ENCODE peak calls at places on chromosome 13, in five cellular contexts. V is testis, F is tibial nerve, W is A549, A is Peyer's patch. S is an unnamed sample.

GRCh38 chr13:49584771-49585182 is 581 bp downstream of the RCBTB1 start:
- DNase-seq in V (no peak), F (no peak), W (no peak), A (no peak), S (peak)

GRCh38 chr13:45015300-45015699 is 26.0 kb downstream of the GPALPP1 start:
- DNase-seq in V (no peak), F (no peak), W (no peak), A (no peak), S (no peak)

GRCh38 chr13:97434417-97435296 is 688 bp downstream of the RAP2A start:
- DNase-seq in V (peak), F (peak), W (no peak), A (peak), S (peak)

GRCh38 chr13:103839460-103839859 is 773.2 kb upstream of the SLC10A2 start:
- DNase-seq in V (no peak), F (no peak), W (no peak), A (no peak), S (no peak)

GRCh38 chr13:90027409-90027808 is 1320.1 kb upstream of the MIR17HG start:
- DNase-seq in V (no peak), F (no peak), W (no peak), A (no peak), S (no peak)

GRCh38 chr13:37923236-37923635 is 53.7 kb upstream of the TRPC4 start:
- DNase-seq in V (no peak), F (no peak), W (no peak), A (no peak), S (no peak)

GRCh38 chr13:48637601-48638000 is 16.1 kb upstream of the CYSLTR2 start:
- DNase-seq in V (no peak), F (no peak), W (no peak), A (no peak), S (no peak)

GRCh38 chr13:31067416-31068118 is 94.1 kb downstream of the HSPH1 start:
- DNase-seq in V (no peak), F (no peak), W (peak), A (no peak), S (no peak)

GRCh38 chr13:40974460-40975407 is 44.4 kb downstream of the ELF1 start:
- DNase-seq in V (peak), F (no peak), W (peak), A (no peak), S (peak)

GRCh38 chr13:34246511-34246910 is 428.6 kb downstream of the RFC3 start:
- DNase-seq in V (no peak), F (no peak), W (no peak), A (no peak), S (peak)

GRCh38 chr13:25898991-25899390 is 152.8 kb downstream of the SHISA2 start:
- DNase-seq in V (no peak), F (no peak), W (no peak), A (no peak), S (no peak)

GRCh38 chr13:47413112-47413511 is 516.3 kb upstream of the HTR2A start:
- DNase-seq in V (no peak), F (no peak), W (no peak), A (no peak), S (no peak)

GRCh38 chr13:93230466-93230865 is 3.9 kb downstream of the GPC6 start:
- DNase-seq in V (no peak), F (no peak), W (no peak), A (no peak), S (no peak)

GRCh38 chr13:99376924-99377323 is 69.7 kb upstream of the GPR183 start:
- DNase-seq in V (no peak), F (no peak), W (no peak), A (no peak), S (no peak)

GRCh38 chr13:109568273-109568900 is 218.0 kb downstream of the IRS2 start:
- DNase-seq in V (no peak), F (no peak), W (no peak), A (no peak), S (no peak)

GRCh38 chr13:98411617-98412310 is 165.1 kb downstream of the STK24 start:
- DNase-seq in V (peak), F (peak), W (no peak), A (no peak), S (peak)

GRCh38 chr13:24777171-24777570 is 13.2 kb downstream of the RNF17 start:
- DNase-seq in V (no peak), F (no peak), W (no peak), A (no peak), S (no peak)

GRCh38 chr13:40403509-40404241 is 262.8 kb downstream of the FOXO1 start:
- DNase-seq in V (no peak), F (no peak), W (no peak), A (no peak), S (peak)

GRCh38 chr13:112651750-112652511 is 37.9 kb upstream of the ATP11A start:
- DNase-seq in V (no peak), F (no peak), W (no peak), A (no peak), S (no peak)

GRCh38 chr13:99982021-99982740 is 597 bp downstream of the ZIC2 start:
- DNase-seq in V (no peak), F (no peak), W (no peak), A (peak), S (peak)

GRCh38 chr13:98761126-98761978 is 8.9 kb upstream of the SLC15A1 start:
- DNase-seq in V (no peak), F (no peak), W (no peak), A (no peak), S (peak)

GRCh38 chr13:111152836-111153235 is 37.7 kb downstream of the ARHGEF7 start:
- DNase-seq in V (peak), F (no peak), W (peak), A (no peak), S (peak)

GRCh38 chr13:85512421-85512820 is 286.8 kb downstream of the SLITRK6 start:
- DNase-seq in V (no peak), F (no peak), W (no peak), A (no peak), S (no peak)

GRCh38 chr13:64934569-64935362 is 2295.4 kb downstream of the PCDH9 start:
- DNase-seq in V (no peak), F (no peak), W (no peak), A (no peak), S (no peak)

GRCh38 chr13:46341112-46341711 is 45.8 kb downstream of the RUBCNL start:
- DNase-seq in V (no peak), F (no peak), W (no peak), A (no peak), S (peak)

GRCh38 chr13:80441968-80442367 is 101.0 kb upstream of the SPRY2 start:
- DNase-seq in V (no peak), F (no peak), W (no peak), A (no peak), S (peak)

GRCh38 chr13:45276887-45277286 is 64.1 kb downstream of the TPT1 start:
- DNase-seq in V (no peak), F (no peak), W (no peak), A (no peak), S (peak)

DNA sequence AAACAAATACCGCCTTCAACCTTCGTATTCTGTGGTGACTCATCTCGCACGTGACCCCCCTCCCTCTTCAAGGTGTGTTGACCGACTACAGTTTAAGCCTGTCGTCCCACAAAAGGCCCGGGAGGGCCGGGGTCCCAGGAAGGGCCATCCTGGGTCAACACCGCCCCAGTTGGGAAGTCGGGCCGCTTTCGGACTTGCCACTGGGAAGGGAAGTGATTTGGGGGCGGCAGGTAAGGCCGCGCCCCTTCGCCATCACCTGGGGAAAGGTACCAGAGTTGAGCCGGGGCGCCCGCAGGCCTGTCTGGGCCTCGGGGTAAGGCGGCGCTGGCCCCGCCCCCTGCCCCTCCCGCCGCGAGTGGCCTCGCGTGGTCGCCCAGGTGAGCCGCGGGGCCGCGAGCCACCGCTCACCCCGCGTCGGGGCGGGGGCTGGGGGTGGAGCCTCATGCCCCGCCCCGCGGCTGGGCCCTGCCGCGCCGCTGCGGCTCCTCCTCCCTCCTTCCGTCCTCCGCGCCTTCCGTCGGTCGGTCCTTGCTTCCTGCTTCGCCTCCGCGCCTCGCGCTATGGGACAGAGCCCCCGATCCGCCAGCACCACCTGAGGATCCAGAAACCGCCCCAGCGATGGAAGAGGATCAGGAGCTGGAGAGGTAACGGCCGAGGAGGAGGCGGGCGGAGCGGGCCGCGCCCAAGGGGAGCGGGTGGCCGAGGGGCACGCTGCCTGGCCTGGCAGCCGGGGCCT is at the start of gene POLR1D:
- DNase-seq in V (peak), F (peak), W (peak), A (peak), S (peak)
- TF ChIP-seq POLR2A in V (peak), F (peak), W (peak), A (peak), S (peak)

GRCh38 chr13:79373916-79374315 is 32.1 kb downstream of the RBM26 start:
- DNase-seq in V (no peak), F (no peak), W (no peak), A (no peak), S (no peak)
- TF ChIP-seq POLR2A in V (no peak), F (no peak), W (no peak), A (no peak), S (no peak)

GRCh38 chr13:21608961-21609360 is 5.0 kb upstream of the MICU2 start:
- DNase-seq in V (no peak), F (no peak), W (no peak), A (no peak), S (peak)

GRCh38 chr13:21606251-21606650 is 2.3 kb upstream of the MICU2 start:
- DNase-seq in V (no peak), F (no peak), W (no peak), A (no peak), S (no peak)

GRCh38 chr13:21606781-21607180 is 2.8 kb upstream of the MICU2 start:
- DNase-seq in V (no peak), F (no peak), W (no peak), A (no peak), S (no peak)

DNA sequence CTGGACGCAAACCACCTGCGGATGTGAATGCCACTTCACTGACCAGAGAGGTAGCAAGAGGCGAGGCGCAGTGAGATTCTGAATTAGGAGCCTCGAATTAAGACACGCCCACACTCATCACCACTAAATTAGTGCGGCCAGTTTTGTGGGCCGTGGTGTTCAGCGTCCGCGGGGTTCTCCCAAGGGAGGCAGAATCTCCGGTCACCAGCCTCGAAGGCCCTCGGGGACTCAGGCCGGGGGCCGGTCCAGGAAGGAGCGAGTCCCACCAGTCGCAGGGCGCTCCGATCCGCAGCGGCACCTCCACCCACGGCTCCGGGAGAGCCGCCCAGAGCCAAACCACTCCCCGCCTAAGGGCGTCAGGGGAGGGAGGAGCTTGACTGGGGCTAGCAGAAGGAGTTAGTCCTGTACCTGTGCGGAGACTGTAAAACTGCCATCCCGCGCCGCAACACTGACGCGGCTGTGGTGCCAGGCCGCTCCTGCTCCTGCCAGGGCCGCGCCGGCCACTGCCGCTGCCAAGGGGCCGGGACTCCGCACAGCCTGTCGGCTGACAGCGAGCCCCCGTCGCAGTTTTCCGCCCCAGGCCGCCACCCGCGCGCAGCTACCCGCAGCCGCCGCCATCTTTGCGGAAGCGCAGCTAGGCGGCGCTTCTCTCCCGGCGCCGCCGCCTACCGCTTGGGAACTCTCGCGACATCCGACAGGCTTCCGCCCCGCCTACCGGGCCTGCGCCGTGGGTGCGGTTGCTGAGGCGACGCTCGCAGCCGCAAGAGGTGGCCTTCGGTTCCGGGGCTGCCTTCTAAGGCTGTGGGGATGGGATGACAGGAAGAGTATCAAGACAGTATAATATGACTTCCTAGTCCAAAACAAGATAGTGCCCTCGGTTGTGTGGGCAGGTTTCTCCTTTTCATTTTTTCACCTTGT is at the start of gene MICU2:
- DNase-seq in V (peak), F (peak), W (peak), A (peak), S (peak)
- TF ChIP-seq POLR2A in V (peak), F (peak), W (peak), A (peak), S (peak)

GRCh38 chr13:113859311-113860050 is 4.4 kb downstream of the GAS6 start:
- DNase-seq in V (peak), F (no peak), W (no peak), A (peak), S (no peak)

GRCh38 chr13:113861433-113862030 is 2.3 kb downstream of the GAS6 start:
- DNase-seq in V (peak), F (no peak), W (no peak), A (peak), S (no peak)

GRCh38 chr13:113860051-113860471 is 3.8 kb downstream of the GAS6 start:
- DNase-seq in V (peak), F (no peak), W (no peak), A (peak), S (no peak)

GRCh38 chr13:113862191-113862765 is 1.6 kb downstream of the GAS6 start:
- DNase-seq in V (peak), F (no peak), W (no peak), A (peak), S (no peak)

DNA sequence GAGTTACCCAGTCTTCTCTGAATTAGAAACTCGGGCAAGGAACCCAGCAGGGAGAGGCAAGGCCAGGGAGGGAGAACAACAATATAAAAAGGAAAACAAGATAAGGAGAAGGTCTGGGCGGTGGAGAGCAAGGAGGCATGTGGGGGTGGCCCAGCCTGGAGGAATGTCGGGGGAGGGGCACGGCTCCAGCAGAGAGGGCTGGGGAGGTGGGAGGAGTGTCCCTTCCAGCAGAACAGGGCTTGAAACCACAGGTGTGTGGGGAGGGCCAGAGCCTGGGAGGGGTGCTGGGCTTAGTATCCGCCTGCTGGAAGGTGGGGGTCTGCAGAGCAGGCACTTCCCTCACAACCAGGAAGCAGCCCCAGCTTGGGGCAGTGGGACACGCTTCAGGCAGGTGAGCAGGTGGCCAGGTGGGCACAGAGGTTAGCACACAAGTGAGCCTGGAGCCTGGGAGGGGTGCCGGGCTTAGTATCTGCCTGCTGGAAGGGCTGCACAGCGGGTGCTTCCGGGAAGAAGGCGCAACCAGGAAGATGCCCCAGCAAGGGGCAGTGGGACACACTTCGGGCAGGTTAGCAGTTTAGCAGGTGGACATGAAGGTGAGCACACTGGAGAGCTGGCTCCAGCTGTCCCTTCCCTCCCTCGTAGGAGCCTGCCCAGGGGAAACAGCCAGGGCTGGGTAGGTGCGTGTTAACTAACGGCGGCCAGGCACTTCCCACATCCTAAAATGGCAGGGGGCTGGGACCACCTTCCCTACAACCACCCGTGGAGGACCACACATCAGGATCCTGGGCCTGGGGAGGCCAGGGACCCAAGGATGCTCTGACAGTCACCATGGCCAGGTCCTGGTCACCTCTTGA is 3.1 kb downstream of the GAS6 start:
- DNase-seq in V (peak), F (no peak), W (no peak), A (peak), S (no peak)
- TF ChIP-seq POLR2A in V (no peak), F (no peak), W (no peak), A (peak), S (no peak)

GRCh38 chr13:51768976-51769375 is 35.0 kb downstream of the DHRS12 start:
- DNase-seq in V (no peak), F (no peak), W (no peak), A (no peak), S (no peak)
- TF ChIP-seq POLR2A in V (no peak), F (no peak), W (no peak), A (no peak), S (no peak)

GRCh38 chr13:76991796-76992547 is at the start of gene CLN5:
- DNase-seq in V (peak), F (peak), W (peak), A (peak), S (peak)
- TF ChIP-seq POLR2A in V (peak), F (peak), W (peak), A (peak), S (peak)

DNA sequence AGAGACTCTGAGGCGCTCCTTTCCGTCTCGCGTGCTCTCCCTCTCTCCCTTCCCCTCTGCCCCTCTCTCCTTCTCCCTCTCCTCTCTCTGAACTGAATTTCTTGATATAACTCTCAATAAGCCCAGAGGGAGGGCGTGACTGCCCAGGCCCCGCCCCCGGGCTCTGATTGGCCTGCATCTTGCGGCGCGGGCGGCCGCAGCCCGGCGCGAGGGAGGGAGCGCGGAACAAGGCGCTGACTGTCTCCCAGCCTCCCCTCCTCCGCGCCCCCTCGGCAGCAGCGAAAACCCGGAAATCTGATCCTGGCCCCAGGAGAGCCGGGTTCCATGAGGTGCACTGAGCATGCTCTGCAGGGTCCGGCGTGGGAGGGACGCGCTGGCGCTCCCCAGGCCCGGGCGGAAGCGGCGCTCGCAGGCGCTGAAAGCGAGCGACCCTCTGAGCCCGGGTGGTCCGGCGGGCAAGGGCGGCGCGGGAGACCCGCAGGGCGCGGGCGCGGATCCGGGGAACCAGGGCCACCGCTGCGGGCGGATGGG is at the start of gene PCDH9:
- DNase-seq in V (peak), F (peak), W (peak), A (peak), S (peak)
- TF ChIP-seq POLR2A in V (peak), F (peak), W (peak), A (no peak), S (peak)

S was measured in NB4.